ENCODE peak calls at places on chromosomes 11 and 22, in nine cellular contexts. H is cardiac muscle cell, R is BE2C, Y is heart left ventricle, I is upper lobe of right lung, X is neural progenitor cell, D is thoracic aorta, C is Peyer's patch, Q is astrocyte of the spinal cord. V is an unnamed sample.

GRCh38 chr22:41919357-41920224 is 4.7 kb upstream of the SHISA8 start:
- DNase-seq in H (peak), R (peak), Y (peak), I (peak), X (peak), D (no peak), C (peak), Q (peak), V (peak)

GRCh38 chr11:92130432-92130831 is 94.2 kb upstream of the FAT3 start:
- DNase-seq in H (no peak), R (no peak), Y (no peak), I (no peak), X (no peak), D (no peak), C (no peak), Q (peak), V (no peak)

GRCh38 chr11:11584446-11584810 is 37.4 kb downstream of the GALNT18 start:
- DNase-seq in H (no peak), R (no peak), Y (no peak), I (no peak), X (no peak), D (no peak), C (no peak), Q (peak), V (no peak)

GRCh38 chr11:112634551-112634950 is 326.7 kb upstream of the NCAM1 start:
- DNase-seq in H (no peak), R (no peak), Y (no peak), I (no peak), X (no peak), D (no peak), C (no peak), Q (no peak), V (no peak)

GRCh38 chr11:3824714-3825472 is 15.9 kb downstream of the RHOG start:
- DNase-seq in H (peak), R (peak), Y (peak), I (peak), X (peak), D (no peak), C (peak), Q (no peak), V (peak)

GRCh38 chr11:2091112-2091746 is 48.0 kb downstream of the IGF2 start:
- DNase-seq in H (no peak), R (no peak), Y (no peak), I (peak), X (no peak), D (no peak), C (no peak), Q (no peak), V (no peak)

GRCh38 chr11:9206496-9206895 is 58.7 kb downstream of the DENND5A start:
- DNase-seq in H (no peak), R (no peak), Y (no peak), I (no peak), X (no peak), D (no peak), C (no peak), Q (peak), V (no peak)

GRCh38 chr22:21942407-21942895 is 10.2 kb downstream of the PPM1F start:
- DNase-seq in H (no peak), R (no peak), Y (peak), I (peak), X (no peak), D (no peak), C (no peak), Q (peak), V (no peak)

GRCh38 chr11:119933584-119933983 is 204.3 kb downstream of the TRIM29 start:
- DNase-seq in H (no peak), R (no peak), Y (no peak), I (peak), X (no peak), D (no peak), C (no peak), Q (no peak), V (no peak)

GRCh38 chr11:6991227-6991626 is 28.9 kb downstream of the ZNF214 start:
- DNase-seq in H (no peak), R (no peak), Y (no peak), I (no peak), X (peak), D (no peak), C (no peak), Q (no peak), V (no peak)

GRCh38 chr11:128716661-128717210 is 22.9 kb downstream of the FLI1 start:
- DNase-seq in H (no peak), R (no peak), Y (no peak), I (no peak), X (peak), D (no peak), C (peak), Q (peak), V (no peak)

GRCh38 chr11:120020981-120021380 is 116.9 kb downstream of the TRIM29 start:
- DNase-seq in H (no peak), R (peak), Y (no peak), I (no peak), X (no peak), D (no peak), C (no peak), Q (no peak), V (no peak)

GRCh38 chr11:79864882-79865281 is 424.1 kb upstream of the TENM4 start:
- DNase-seq in H (no peak), R (no peak), Y (no peak), I (no peak), X (no peak), D (no peak), C (no peak), Q (no peak), V (no peak)

GRCh38 chr11:83158965-83159900 is 2.3 kb downstream of the PCF11 start:
- DNase-seq in H (no peak), R (no peak), Y (no peak), I (no peak), X (no peak), D (no peak), C (no peak), Q (no peak), V (no peak)

GRCh38 chr22:45629469-45630089 is 42.1 kb upstream of the ATXN10 start:
- DNase-seq in H (peak), R (peak), Y (no peak), I (peak), X (no peak), D (no peak), C (no peak), Q (no peak), V (peak)

GRCh38 chr22:50017701-50018224 is 5.2 kb upstream of the IL17REL start:
- DNase-seq in H (no peak), R (no peak), Y (no peak), I (no peak), X (no peak), D (no peak), C (no peak), Q (no peak), V (no peak)

GRCh38 chr11:94526645-94527438 is 14.6 kb downstream of the C11orf97 start:
- DNase-seq in H (no peak), R (no peak), Y (no peak), I (no peak), X (no peak), D (no peak), C (no peak), Q (no peak), V (no peak)

GRCh38 chr22:26314171-26314570 is 114.9 kb upstream of the ASPHD2 start:
- DNase-seq in H (no peak), R (no peak), Y (no peak), I (no peak), X (no peak), D (no peak), C (no peak), Q (no peak), V (no peak)

GRCh38 chr11:76023408-76024068 is 182.8 kb downstream of the WNT11 start:
- DNase-seq in H (no peak), R (no peak), Y (no peak), I (no peak), X (no peak), D (no peak), C (no peak), Q (no peak), V (no peak)

GRCh38 chr11:28773606-28774005 is 665.4 kb downstream of the METTL15 start:
- DNase-seq in H (no peak), R (no peak), Y (no peak), I (no peak), X (no peak), D (no peak), C (no peak), Q (no peak), V (no peak)

GRCh38 chr22:50025993-50026392 is 13.4 kb upstream of the IL17REL start:
- DNase-seq in H (no peak), R (no peak), Y (no peak), I (peak), X (no peak), D (no peak), C (no peak), Q (no peak), V (no peak)

GRCh38 chr22:23829845-23830372 is 8.9 kb downstream of the DERL3 start:
- DNase-seq in H (no peak), R (no peak), Y (no peak), I (no peak), X (no peak), D (no peak), C (no peak), Q (peak), V (no peak)

GRCh38 chr11:134479206-134479955 is 67.3 kb upstream of the B3GAT1 start:
- DNase-seq in H (no peak), R (no peak), Y (no peak), I (peak), X (no peak), D (no peak), C (no peak), Q (no peak), V (no peak)

GRCh38 chr11:40388097-40388818 is 1071.2 kb downstream of the LRRC4C start:
- DNase-seq in H (no peak), R (no peak), Y (no peak), I (no peak), X (no peak), D (no peak), C (no peak), Q (peak), V (no peak)

GRCh38 chr22:45450931-45451651 is 37.6 kb downstream of the RIBC2 start:
- DNase-seq in H (no peak), R (no peak), Y (no peak), I (no peak), X (no peak), D (no peak), C (no peak), Q (peak), V (no peak)

DNA sequence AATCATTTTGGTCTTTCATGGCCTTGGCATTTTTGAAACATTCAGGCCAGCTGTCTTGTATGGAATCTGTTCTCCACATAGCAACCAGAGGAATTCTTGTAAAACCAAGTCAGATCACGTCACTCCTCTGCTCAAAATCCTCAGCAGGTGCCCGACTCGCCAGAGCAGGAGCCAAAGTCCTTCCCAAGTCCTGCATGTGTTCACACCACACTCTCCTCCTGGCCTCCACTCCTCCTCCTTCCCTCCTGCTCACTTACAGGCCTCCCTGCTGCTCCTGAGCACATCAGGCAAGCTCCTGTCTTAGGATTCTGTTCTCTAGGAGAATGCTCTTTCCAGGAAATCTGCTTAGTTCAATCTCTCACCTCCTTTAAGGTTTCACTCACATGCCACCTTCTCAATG is 6.9 kb upstream of the PSMC3 start:
- DNase-seq in H (no peak), R (no peak), Y (no peak), I (no peak), X (no peak), D (no peak), C (no peak), Q (peak), V (no peak)
- TF ChIP-seq CTCF in H (no peak), R (no peak), Y (no peak), I (no peak), X (no peak), D (no peak), C (no peak), Q (no peak), V (no peak)

GRCh38 chr11:108906329-108906728 is 241.5 kb downstream of the DDX10 start:
- DNase-seq in H (no peak), R (peak), Y (no peak), I (no peak), X (no peak), D (no peak), C (no peak), Q (peak), V (no peak)

GRCh38 chr11:108906826-108907225 is 242.0 kb downstream of the DDX10 start:
- DNase-seq in H (no peak), R (no peak), Y (no peak), I (no peak), X (no peak), D (no peak), C (no peak), Q (peak), V (no peak)

GRCh38 chr11:108897916-108898315 is 233.0 kb downstream of the DDX10 start:
- DNase-seq in H (no peak), R (no peak), Y (no peak), I (no peak), X (no peak), D (no peak), C (no peak), Q (no peak), V (no peak)

GRCh38 chr11:108901359-108901758 is 236.5 kb downstream of the DDX10 start:
- DNase-seq in H (no peak), R (no peak), Y (no peak), I (no peak), X (no peak), D (no peak), C (no peak), Q (no peak), V (no peak)

DNA sequence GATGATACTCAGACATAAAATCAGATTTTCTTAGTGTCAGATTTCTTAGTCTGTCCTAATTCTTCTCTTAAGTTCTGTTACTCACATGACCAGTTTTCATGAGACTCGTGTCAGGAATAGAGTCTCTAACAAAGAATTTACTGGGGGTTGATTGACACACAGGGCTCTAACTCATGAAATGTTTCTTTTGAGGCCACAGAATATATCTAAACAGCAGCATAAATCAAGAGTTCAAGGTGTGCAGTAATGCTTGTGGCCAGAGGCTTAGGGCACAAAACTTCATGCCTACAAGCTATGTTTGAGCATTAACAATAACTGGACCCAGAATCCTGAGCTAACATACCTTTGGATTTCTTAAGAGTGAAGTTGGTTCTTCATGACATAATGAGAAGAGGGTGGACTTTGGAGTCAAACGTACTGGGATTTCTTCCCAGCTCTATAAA is 237.2 kb downstream of the DDX10 start:
- DNase-seq in H (no peak), R (no peak), Y (no peak), I (no peak), X (no peak), D (no peak), C (no peak), Q (no peak), V (no peak)
- H3K4me3 ChIP-seq in H (no peak), R (no peak), Y (no peak), I (no peak), X (no peak), D (no peak), C (no peak), Q (no peak), V (no peak)

GRCh38 chr11:71080239-71081097 is 171.9 kb downstream of the SHANK2 start:
- DNase-seq in H (peak), R (peak), Y (no peak), I (peak), X (peak), D (no peak), C (no peak), Q (peak), V (peak)
- TF ChIP-seq CTCF in H (peak), R (peak), Y (peak), I (peak), X (peak), D (peak), C (no peak), Q (peak), V (peak)

DNA sequence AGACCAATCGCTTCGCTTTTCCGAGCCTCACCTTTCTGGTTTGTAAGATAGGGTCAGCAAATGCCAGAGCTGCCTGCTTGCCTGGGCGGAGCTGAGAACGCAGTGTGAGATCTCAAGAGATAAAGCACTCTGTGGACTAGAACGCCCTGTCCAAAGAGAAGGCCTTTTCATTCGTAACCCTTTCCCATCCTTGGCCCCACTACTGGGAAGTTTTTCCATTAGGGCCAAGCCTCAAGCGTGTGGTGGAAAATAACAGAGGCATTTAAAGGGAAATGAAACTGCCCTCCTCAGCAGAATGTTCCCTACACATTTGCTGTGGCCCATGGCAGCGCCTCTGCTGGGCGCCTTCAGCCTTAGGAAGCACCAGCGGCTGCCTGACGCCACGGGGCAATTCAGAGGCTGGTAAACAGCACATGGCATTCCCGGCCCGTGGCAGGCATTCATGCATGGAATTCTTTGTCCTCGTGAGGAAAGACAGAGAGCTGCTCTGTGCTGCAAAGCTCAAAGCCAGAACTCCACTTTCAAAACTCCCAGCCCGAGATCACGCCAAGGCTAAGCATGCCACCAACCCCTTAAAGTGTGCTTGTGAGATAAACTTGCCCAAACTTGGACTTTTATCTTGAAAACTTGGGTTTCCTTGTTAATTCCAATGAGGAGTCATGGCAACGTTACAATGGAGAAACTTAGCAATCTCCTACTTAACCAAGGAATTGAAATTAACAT is 38.1 kb downstream of the AHNAK start:
- DNase-seq in H (peak), R (peak), Y (peak), I (peak), X (peak), D (no peak), C (peak), Q (peak), V (no peak)
- H3K4me3 ChIP-seq in H (no peak), R (peak), Y (no peak), I (peak), X (peak), D (peak), C (no peak), Q (no peak), V (no peak)